ENCODE peak calls at places on chromosome 18, in four cellular contexts. L, R, D and H are unnamed samples.
A peak's percentile ranks its signal among the peaks of the same experiment; 100 is the strongest.

GRCh38 chr18:26792661-26793060 is 72.8 kb downstream of the AQP4 start:
- DNase-seq in L (no peak), D (peak; percentile 83), R (no peak), H (no peak)

GRCh38 chr18:43800584-43800983 is 523.3 kb upstream of the SYT4 start:
- DNase-seq in L (no peak), R (no peak), D (no peak), H (no peak)

GRCh38 chr18:39057423-39058057 is 1491.9 kb upstream of the CELF4 start:
- DNase-seq in L (no peak), R (no peak), D (peak; percentile 49), H (no peak)

GRCh38 chr18:74114206-74114605 is 33.4 kb downstream of the FBXO15 start:
- DNase-seq in D (peak; percentile 6), L (no peak), R (no peak), H (no peak)

GRCh38 chr18:32730620-32731021 is 42.2 kb downstream of the KLHL14 start:
- DNase-seq in R (no peak), L (no peak), D (peak; percentile 54), H (no peak)

GRCh38 chr18:4352746-4353522 is 102.2 kb downstream of the DLGAP1 start:
- DNase-seq in D (no peak), L (no peak), R (peak; percentile 39), H (no peak)

GRCh38 chr18:55462652-55463051 is 125.3 kb downstream of the TCF4 start:
- DNase-seq in R (no peak), L (no peak), D (no peak), H (no peak)

GRCh38 chr18:9951022-9951859 is 37.4 kb downstream of the VAPA start:
- DNase-seq in L (no peak), R (peak; percentile 83), D (peak; percentile 75), H (no peak)

GRCh38 chr18:41150316-41150715 is 804.7 kb upstream of the PIK3C3 start:
- DNase-seq in R (no peak), D (no peak), L (no peak), H (no peak)

GRCh38 chr18:70415823-70416488 is 127.1 kb downstream of the SOCS6 start:
- DNase-seq in L (no peak), R (no peak), D (no peak), H (no peak)

GRCh38 chr18:2968559-2968958 is 44.4 kb downstream of the LPIN2 start:
- DNase-seq in D (no peak), R (no peak), L (no peak), H (no peak)

GRCh38 chr18:40109251-40110049 is 1845.6 kb upstream of the PIK3C3 start:
- DNase-seq in R (no peak), D (no peak), L (no peak), H (no peak)

GRCh38 chr18:62999392-62999791 is 284.1 kb downstream of the PHLPP1 start:
- DNase-seq in L (peak; percentile 60), D (peak; percentile 79), R (no peak), H (no peak)

GRCh38 chr18:3790702-3791101 is 340.7 kb downstream of the TGIF1 start:
- DNase-seq in L (no peak), D (peak; percentile 94), R (no peak), H (no peak)

GRCh38 chr18:66548747-66549146 is 55.1 kb downstream of the CDH19 start:
- DNase-seq in D (no peak), R (peak; percentile 82), L (no peak), H (no peak)

GRCh38 chr18:43350176-43350575 is 72.9 kb upstream of the SYT4 start:
- DNase-seq in D (no peak), L (no peak), R (no peak), H (no peak)

GRCh38 chr18:31197676-31198075 is 35.0 kb upstream of the DSC1 start:
- DNase-seq in R (no peak), D (peak; percentile 40), L (no peak), H (no peak)

GRCh38 chr18:44742741-44743311 is 62.1 kb downstream of the SETBP1 start:
- DNase-seq in D (peak; percentile 80), R (peak; percentile 5), L (peak; percentile 74), H (no peak)

GRCh38 chr18:11259421-11259820 is 110.1 kb upstream of the PIEZO2 start:
- DNase-seq in L (peak; percentile 47), R (peak; percentile 28), D (no peak), H (no peak)

GRCh38 chr18:43886341-43886740 is 609.1 kb upstream of the SYT4 start:
- DNase-seq in R (no peak), D (no peak), L (no peak), H (no peak)

DNA sequence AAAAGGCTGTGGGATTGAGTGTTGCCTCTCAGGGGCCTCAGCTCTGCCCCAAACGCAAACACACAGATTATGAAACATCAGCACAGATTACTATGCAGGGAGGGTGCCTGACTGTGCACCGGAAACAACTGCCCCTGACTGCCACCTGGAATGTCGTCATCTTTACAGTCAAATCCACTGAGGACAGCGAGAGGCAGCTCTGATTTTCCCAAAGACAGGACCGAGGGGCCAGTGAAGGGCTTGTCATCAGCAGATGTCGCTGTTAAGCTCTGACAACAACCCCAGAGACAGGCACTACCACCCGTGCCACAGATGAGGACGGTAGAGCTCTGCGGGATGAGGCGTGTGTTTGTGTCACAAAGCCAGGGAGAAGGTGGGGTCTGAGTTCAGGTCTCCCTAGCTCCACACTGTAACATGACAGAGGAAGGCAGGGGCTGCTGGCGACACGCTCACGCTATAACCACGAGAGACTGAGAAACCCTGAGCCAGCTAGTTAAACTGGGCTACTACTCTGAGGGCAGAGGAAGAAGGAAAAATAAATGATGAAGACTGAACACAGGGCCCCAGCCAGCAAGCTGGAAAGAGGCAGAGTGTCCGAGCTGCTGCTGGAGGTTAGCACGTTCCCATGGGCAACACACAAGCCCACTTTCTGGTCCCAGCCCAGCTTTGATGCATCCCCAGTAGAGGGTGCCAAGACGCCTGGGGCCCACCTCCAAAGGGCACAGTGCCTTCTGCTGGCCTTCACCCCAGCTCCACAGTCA is 47.0 kb downstream of the PARD6G start:
- DNase-seq in R (peak; percentile 55), L (no peak), D (no peak), H (no peak)
- TF ChIP-seq CTCF in R (peak; percentile 28), L (no peak), D (peak; percentile 48), H (no peak)

DNA sequence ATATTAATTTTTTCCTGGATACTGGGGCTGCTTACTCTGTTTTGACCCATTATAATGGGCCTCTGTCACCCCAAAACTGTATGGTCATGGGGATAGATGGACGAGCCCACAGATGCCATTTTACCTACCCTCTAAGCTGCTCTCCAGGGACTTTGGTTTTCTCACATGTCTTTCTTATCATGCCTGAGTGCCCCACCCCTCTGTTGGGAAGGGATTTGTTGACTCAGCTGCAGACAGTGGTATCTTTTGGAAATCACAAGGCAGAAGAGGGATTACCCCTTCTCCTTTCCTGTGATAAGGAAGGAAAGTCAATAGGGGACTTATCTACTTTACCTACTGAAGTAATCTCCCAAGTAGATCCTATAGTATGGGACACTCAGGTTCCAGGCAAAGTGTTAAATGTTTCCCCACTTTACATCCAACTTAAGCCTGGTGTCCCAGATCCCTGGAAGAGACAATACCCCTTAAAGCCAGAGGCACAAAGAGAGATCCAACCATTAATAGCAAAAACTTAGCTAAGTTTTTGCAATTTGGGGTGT is 182.7 kb downstream of the RNF152 start:
- DNase-seq in D (peak; percentile 21), R (no peak), L (no peak), H (no peak)
- TF ChIP-seq CTCF in D (no peak), R (no peak), L (no peak), H (no peak)

DNA sequence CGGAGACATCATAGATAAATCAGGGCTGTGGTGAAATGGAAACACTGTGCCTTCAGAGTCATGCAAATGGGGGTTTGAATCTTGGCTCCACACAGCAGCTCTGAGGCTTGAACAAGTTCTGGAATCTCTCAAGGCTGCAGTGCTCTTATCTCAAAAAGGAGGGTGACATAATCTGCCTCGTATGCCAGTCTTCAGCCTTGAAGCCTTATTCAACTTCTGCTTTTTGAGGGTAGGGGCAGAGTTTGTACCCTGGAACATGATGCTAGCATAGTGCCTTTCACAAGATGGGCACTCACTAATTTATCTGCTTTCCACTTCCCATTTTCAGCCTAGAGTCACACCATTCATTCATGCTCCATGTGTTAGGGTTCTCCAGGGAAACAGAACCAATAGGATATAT is 42.3 kb downstream of the GATA6 start:
- DNase-seq in D (peak; percentile 56), L (no peak), R (no peak), H (no peak)
- TF ChIP-seq CTCF in D (no peak), L (no peak), R (no peak), H (no peak)

DNA sequence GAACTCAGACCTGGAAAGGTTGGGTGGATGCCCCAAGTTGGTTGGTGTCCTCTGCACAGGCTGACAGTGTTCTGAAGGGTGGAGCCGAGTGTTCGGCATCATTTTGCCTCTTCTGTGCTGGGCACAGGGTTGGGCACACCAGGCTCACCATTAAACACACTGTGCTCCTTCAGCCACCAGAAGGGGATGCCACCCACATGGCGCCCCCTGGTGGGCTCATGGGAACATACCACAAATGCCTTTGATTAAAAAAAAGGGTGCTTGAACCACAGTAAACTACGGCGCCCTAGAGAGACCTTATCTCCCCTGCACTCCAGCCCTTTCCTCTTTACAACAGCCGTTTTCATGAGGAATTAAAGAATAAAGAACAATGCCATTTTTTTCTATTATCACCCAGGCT is 89.4 kb downstream of the CELF4 start:
- DNase-seq in D (no peak), L (no peak), R (peak; percentile 74), H (peak; percentile 15)
- TF ChIP-seq CTCF in D (peak; percentile 66), L (peak; percentile 55), R (peak; percentile 83), H (peak; percentile 76)

GRCh38 chr18:37539236-37539635 is 26.4 kb downstream of the CELF4 start:
- DNase-seq in D (no peak), L (no peak), R (peak; percentile 44), H (no peak)

GRCh38 chr18:37536646-37537045 is 29.0 kb downstream of the CELF4 start:
- DNase-seq in D (no peak), R (no peak), L (no peak), H (no peak)

GRCh38 chr18:37540424-37541121 is 25.0 kb downstream of the CELF4 start:
- DNase-seq in R (no peak), L (no peak), D (no peak), H (no peak)

GRCh38 chr18:37537868-37538525 is 27.6 kb downstream of the CELF4 start:
- DNase-seq in R (peak; percentile 90), L (peak; percentile 78), D (peak; percentile 33), H (peak; percentile 83)

DNA sequence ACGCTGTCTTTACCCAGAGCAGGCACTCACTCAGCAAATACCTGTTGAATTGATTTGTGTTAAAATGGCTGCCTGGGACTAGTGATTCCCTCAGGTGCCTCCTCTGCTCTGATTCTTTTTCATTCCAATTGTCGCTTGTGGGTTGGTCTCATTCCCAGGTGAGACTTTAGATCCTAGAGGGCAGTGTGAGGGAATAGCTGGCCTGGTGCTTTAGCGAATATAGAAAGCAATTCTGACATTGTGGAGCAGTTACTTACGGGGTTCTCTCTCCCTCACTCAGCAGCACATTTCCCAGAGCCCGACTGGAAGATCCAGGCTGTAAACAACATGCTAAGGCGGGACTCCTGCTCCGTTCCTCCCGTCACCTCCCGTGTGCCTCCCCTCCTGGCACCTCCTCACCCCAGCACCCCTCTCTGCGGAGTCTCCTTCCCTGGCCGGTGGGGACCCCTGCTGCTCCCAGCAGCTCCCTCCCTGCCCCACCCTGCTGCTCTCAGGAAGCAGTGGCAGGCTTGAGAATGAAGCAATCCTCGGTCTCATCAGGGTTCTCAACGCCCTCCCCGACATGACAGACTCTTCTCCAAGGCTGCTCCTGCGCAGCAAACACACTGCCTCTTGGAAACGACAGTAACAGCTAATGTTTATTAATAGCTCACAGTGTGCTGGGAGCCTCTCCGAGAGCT is 26.9 kb downstream of the CELF4 start:
- DNase-seq in L (no peak), R (peak; percentile 41), D (no peak), H (no peak)
- TF ChIP-seq CTCF in L (no peak), R (no peak), D (no peak), H (no peak)

GRCh38 chr18:23245461-23245860 is 110.2 kb downstream of the CABLES1 start:
- DNase-seq in R (no peak), D (no peak), L (no peak), H (no peak)
- TF ChIP-seq CTCF in R (no peak), D (no peak), L (no peak), H (no peak)